ENCODE peak calls at places on chromosomes 13 and 19, in four cellular contexts. F is heart left ventricle, H is NB4, U is bronchial epithelial cell. M is an unnamed sample.

GRCh38 chr13:29434217-29434940 is 161.1 kb downstream of the SLC7A1 start:
- DNase-seq in F (no peak), H (no peak), U (no peak), M (no peak)

GRCh38 chr13:42266464-42266863 is 5.5 kb upstream of the AKAP11 start:
- DNase-seq in F (peak), H (no peak), U (no peak), M (no peak)

GRCh38 chr13:57637515-57637914 is 6.0 kb downstream of the PCDH17 start:
- DNase-seq in F (no peak), H (no peak), U (no peak), M (no peak)

GRCh38 chr13:30880151-30880551 is 25.9 kb upstream of the MEDAG start:
- DNase-seq in F (no peak), H (no peak), U (no peak), M (no peak)

GRCh38 chr19:47239152-47239551 is 8.2 kb upstream of the BBC3 start:
- DNase-seq in F (no peak), H (peak), U (no peak), M (no peak)

GRCh38 chr19:23440791-23441190 is 45.5 kb upstream of the ZNF91 start:
- DNase-seq in F (no peak), H (peak), U (no peak), M (no peak)

GRCh38 chr13:109900320-109900719 is 113.9 kb upstream of the IRS2 start:
- DNase-seq in F (no peak), H (no peak), U (no peak), M (no peak)

GRCh38 chr19:28700176-28700575 is 512.8 kb downstream of the UQCRFS1 start:
- DNase-seq in F (no peak), H (no peak), U (no peak), M (no peak)

GRCh38 chr13:28037399-28037798 is 48.9 kb upstream of the URAD start:
- DNase-seq in F (no peak), H (peak), U (peak), M (peak)

GRCh38 chr13:107669356-107669755 is 546.0 kb downstream of the LIG4 start:
- DNase-seq in F (no peak), H (no peak), U (no peak), M (no peak)

GRCh38 chr13:84191199-84191598 is 308.9 kb upstream of the SLITRK1 start:
- DNase-seq in F (no peak), H (no peak), U (no peak), M (no peak)

GRCh38 chr13:45833663-45834062 is 17.9 kb downstream of the SIAH3 start:
- DNase-seq in F (peak), H (peak), U (peak), M (peak)

GRCh38 chr19:30672926-30673325 is 300.7 kb downstream of the ZNF536 start:
- DNase-seq in F (no peak), H (no peak), U (no peak), M (no peak)

GRCh38 chr19:5026706-5027273 is 57.9 kb downstream of the KDM4B start:
- DNase-seq in F (no peak), H (no peak), U (no peak), M (no peak)

GRCh38 chr13:90889906-90890305 is 457.6 kb upstream of the MIR17HG start:
- DNase-seq in F (no peak), H (no peak), U (no peak), M (no peak)

GRCh38 chr13:94417294-94417693 is 62.2 kb downstream of the DCT start:
- DNase-seq in F (no peak), H (no peak), U (no peak), M (no peak)

GRCh38 chr13:94419304-94419943 is 60.1 kb downstream of the DCT start:
- DNase-seq in F (no peak), H (peak), U (peak), M (peak)

GRCh38 chr13:94415484-94415883 is 64.0 kb downstream of the DCT start:
- DNase-seq in F (no peak), H (no peak), U (no peak), M (no peak)

GRCh38 chr13:94414141-94414540 is 65.3 kb downstream of the DCT start:
- DNase-seq in F (no peak), H (no peak), U (no peak), M (no peak)

DNA sequence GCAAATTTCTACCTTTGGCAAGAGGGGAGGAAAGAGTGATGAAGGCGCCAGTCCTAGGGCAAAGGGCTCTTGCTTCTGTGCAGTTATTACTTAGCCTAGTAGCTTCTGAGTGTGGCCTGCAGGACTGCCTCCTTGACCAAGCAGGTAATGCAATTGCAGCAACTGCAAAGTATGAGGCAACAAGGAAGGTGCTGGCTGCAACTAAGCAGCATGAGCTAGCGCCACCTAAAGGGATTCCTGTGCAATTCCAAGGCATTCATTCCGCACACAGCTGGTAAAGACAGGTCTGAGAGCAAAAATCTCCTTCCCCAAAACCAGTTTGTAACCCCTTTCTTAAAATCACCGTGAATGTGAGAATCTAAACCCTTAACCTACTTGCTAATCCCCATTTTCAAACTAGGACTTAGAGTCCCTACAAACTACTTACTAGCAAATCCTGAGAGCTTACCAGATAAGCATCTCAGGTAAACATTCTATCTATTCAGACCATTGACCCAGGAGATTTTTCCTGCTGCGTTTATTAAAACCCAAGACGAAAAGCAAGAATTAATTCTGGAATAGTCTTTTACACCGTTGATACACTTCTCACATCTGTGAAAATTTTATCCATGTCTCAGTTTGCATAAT is 62.9 kb downstream of the DCT start:
- DNase-seq in F (no peak), H (peak), U (peak), M (peak)
- TF ChIP-seq CTCF in F (no peak), H (peak), U (peak), M (peak)

GRCh38 chr19:35332817-35333216 is 3.8 kb downstream of the CD22 start:
- DNase-seq in F (no peak), H (no peak), U (no peak), M (no peak)

GRCh38 chr19:35334064-35334753 is 5.2 kb downstream of the CD22 start:
- DNase-seq in F (no peak), H (no peak), U (no peak), M (no peak)

GRCh38 chr19:35330475-35330874 is 1.5 kb downstream of the CD22 start:
- DNase-seq in F (no peak), H (no peak), U (no peak), M (no peak)

GRCh38 chr19:35329323-35329722 is 336 bp downstream of the CD22 start:
- DNase-seq in F (no peak), H (no peak), U (no peak), M (no peak)

GRCh38 chr19:35331551-35332214 is 2.7 kb downstream of the CD22 start:
- DNase-seq in F (no peak), H (no peak), U (no peak), M (no peak)
- TF ChIP-seq CTCF in F (no peak), H (no peak), U (no peak), M (no peak)

DNA sequence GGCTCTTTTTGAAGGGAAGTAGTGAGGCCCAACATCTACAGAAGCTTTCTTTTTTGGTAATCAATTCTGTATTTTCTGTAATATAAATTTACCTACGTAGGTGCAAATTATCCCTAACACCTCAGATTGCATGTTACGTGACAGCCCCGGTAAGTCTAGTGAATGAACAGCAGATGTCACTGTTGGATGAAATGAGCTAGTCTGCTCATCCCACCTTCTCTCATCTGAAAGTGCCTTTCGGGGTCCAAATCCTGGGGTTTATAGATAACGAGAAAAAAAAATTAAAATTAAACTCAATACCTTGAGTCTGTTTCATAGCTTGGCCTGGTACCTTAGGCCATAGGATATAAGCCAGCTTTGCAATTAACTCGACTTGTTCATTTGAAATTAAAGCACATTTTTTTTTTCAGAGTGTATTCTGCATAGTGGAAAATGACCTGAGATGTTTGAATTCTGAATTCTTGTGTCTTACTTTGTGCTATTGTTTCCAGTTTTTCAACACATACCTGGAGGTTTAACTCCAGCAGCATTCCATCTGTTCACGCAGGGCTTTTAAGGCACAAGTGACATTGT is 548.2 kb downstream of the GPC5 start:
- DNase-seq in F (no peak), H (peak), U (peak), M (peak)
- TF ChIP-seq CTCF in F (peak), H (peak), U (peak), M (peak)

GRCh38 chr13:89361909-89362308 is 1690.7 kb downstream of the SLITRK5 start:
- DNase-seq in F (no peak), H (peak), U (peak), M (peak)
- TF ChIP-seq CTCF in F (no peak), H (peak), U (peak), M (no peak)

GRCh38 chr13:54183728-54184127 is 1155.1 kb downstream of the OLFM4 start:
- DNase-seq in F (no peak), H (no peak), U (no peak), M (no peak)

GRCh38 chr13:54184576-54184975 is 1156.0 kb downstream of the OLFM4 start:
- DNase-seq in F (no peak), H (no peak), U (no peak), M (no peak)

GRCh38 chr13:54185101-54185500 is 1156.5 kb downstream of the OLFM4 start:
- DNase-seq in F (no peak), H (no peak), U (no peak), M (no peak)

GRCh38 chr13:54187461-54187860 is 1158.8 kb downstream of the OLFM4 start:
- DNase-seq in F (no peak), H (no peak), U (no peak), M (no peak)

GRCh38 chr13:54185785-54186184 is 1157.2 kb downstream of the OLFM4 start:
- DNase-seq in F (no peak), H (peak), U (peak), M (peak)
- TF ChIP-seq CTCF in F (no peak), H (peak), U (no peak), M (peak)